ENCODE peak calls at places on chromosomes 13 and 19, in five cellular contexts. G, O, E, F and S are unnamed samples. For H3K4me1, the result is how much of the 10 kb centered on the place peaks cover.

GRCh38 chr13:80946008-80946802 is 605.3 kb upstream of the SPRY2 start:
- DNase-seq in G (no peak), O (no peak), E (no peak), F (no peak), S (no peak)

GRCh38 chr19:32405431-32406160 is at the start of gene DPY19L3:
- DNase-seq in G (peak), O (peak), E (peak), F (peak), S (peak)

GRCh38 chr13:100089633-100090032 is 740 bp downstream of the PCCA start:
- DNase-seq in G (no peak), O (no peak), E (peak), F (no peak), S (no peak)

GRCh38 chr19:7522923-7523667 is 671 bp downstream of the MCOLN1 start:
- DNase-seq in G (no peak), O (no peak), E (no peak), F (no peak), S (no peak)

GRCh38 chr13:61463027-61463426 is 47.4 kb upstream of the PCDH20 start:
- DNase-seq in G (no peak), O (no peak), E (no peak), F (no peak), S (no peak)

GRCh38 chr19:50718255-50719118 is 1.1 kb downstream of the SHANK1 start:
- DNase-seq in G (no peak), O (no peak), E (no peak), F (no peak), S (no peak)

GRCh38 chr19:5809053-5809452 is 4.2 kb downstream of the NRTN start:
- DNase-seq in G (no peak), O (no peak), E (no peak), F (no peak), S (no peak)

GRCh38 chr19:8640402-8641004 is 10.1 kb downstream of the NFILZ start:
- DNase-seq in G (no peak), O (no peak), E (no peak), F (peak), S (peak)

GRCh38 chr19:46639356-46640061 is 3.5 kb upstream of the GNG8 start:
- DNase-seq in G (peak), O (no peak), E (no peak), F (peak), S (no peak)

GRCh38 chr13:71643466-71643865 is 223.5 kb downstream of the DACH1 start:
- DNase-seq in G (no peak), O (no peak), E (no peak), F (no peak), S (no peak)

GRCh38 chr19:14072535-14073231 is at the start of gene MISP3:
- DNase-seq in G (no peak), O (no peak), E (peak), F (peak), S (peak)

GRCh38 chr19:33199441-33200265 is 5.5 kb downstream of the LRP3 start:
- DNase-seq in G (no peak), O (no peak), E (no peak), F (no peak), S (no peak)

GRCh38 chr13:26476744-26477129 is 80.7 kb upstream of the WASF3 start:
- DNase-seq in G (no peak), O (no peak), E (no peak), F (no peak), S (no peak)

GRCh38 chr13:107518780-107519179 is 696.6 kb downstream of the LIG4 start:
- DNase-seq in G (no peak), O (no peak), E (no peak), F (no peak), S (no peak)

GRCh38 chr19:17681505-17682125 is 6.5 kb downstream of the UNC13A start:
- DNase-seq in G (peak), O (no peak), E (no peak), F (peak), S (no peak)

GRCh38 chr13:41613984-41614581 is 156.7 kb downstream of the RGCC start:
- DNase-seq in G (peak), O (no peak), E (no peak), F (peak), S (peak)

GRCh38 chr19:5094768-5095567 is 126.1 kb downstream of the KDM4B start:
- DNase-seq in G (no peak), O (no peak), E (no peak), F (no peak), S (no peak)

GRCh38 chr13:80195649-80196048 is 145.3 kb downstream of the SPRY2 start:
- DNase-seq in G (no peak), O (no peak), E (no peak), F (no peak), S (no peak)

GRCh38 chr19:7391218-7391670 is 42.5 kb downstream of the ARHGEF18 start:
- DNase-seq in G (no peak), O (no peak), E (no peak), F (no peak), S (no peak)

GRCh38 chr13:25203256-25203794 is 31.2 kb upstream of the AMER2 start:
- DNase-seq in G (no peak), O (no peak), E (no peak), F (no peak), S (no peak)

GRCh38 chr19:13978306-13978705 is 26.0 kb downstream of the DCAF15 start:
- DNase-seq in G (peak), O (peak), E (peak), F (peak), S (peak)

GRCh38 chr19:5686647-5687359 is 3.3 kb upstream of the RPL36 start:
- DNase-seq in G (peak), O (peak), E (peak), F (peak), S (peak)

GRCh38 chr19:46650445-46650844 is 10.5 kb downstream of the DACT3 start:
- DNase-seq in G (no peak), O (no peak), E (no peak), F (no peak), S (no peak)

GRCh38 chr19:42370068-42370520 is 20.0 kb downstream of the CNFN start:
- DNase-seq in G (no peak), O (no peak), E (no peak), F (no peak), S (no peak)

GRCh38 chr19:42023121-42023942 is 29.3 kb upstream of the ATP1A3 start:
- DNase-seq in G (no peak), O (no peak), E (no peak), F (no peak), S (no peak)

GRCh38 chr13:74077847-74078246 is 56.4 kb downstream of the KLF12 start:
- DNase-seq in G (no peak), O (no peak), E (no peak), F (no peak), S (no peak)

GRCh38 chr13:113589961-113590339 is 5.4 kb downstream of the TFDP1 start:
- DNase-seq in G (peak), O (peak), E (no peak), F (no peak), S (no peak)

GRCh38 chr13:30865131-30866009 is 40.7 kb upstream of the MEDAG start:
- DNase-seq in G (peak), O (peak), E (peak), F (peak), S (peak)

GRCh38 chr19:16095071-16095571 is 16.6 kb upstream of the RAB8A start:
- DNase-seq in G (no peak), O (no peak), E (no peak), F (no peak), S (no peak)
- TF ChIP-seq POLR2A in G (no peak), O (no peak), E (no peak), F (no peak), S (no peak)

GRCh38 chr19:29673451-29674371 is 8.4 kb downstream of the PLEKHF1 start:
- DNase-seq in G (no peak), O (peak), E (no peak), F (no peak), S (no peak)

GRCh38 chr19:29672319-29672932 is 7.2 kb downstream of the PLEKHF1 start:
- DNase-seq in G (no peak), O (peak), E (no peak), F (no peak), S (no peak)

GRCh38 chr19:29670255-29670654 is 5.0 kb downstream of the PLEKHF1 start:
- DNase-seq in G (no peak), O (peak), E (no peak), F (no peak), S (no peak)

GRCh38 chr19:29672933-29673336 is 7.7 kb downstream of the PLEKHF1 start:
- DNase-seq in G (no peak), O (peak), E (no peak), F (no peak), S (no peak)

GRCh38 chr19:29671393-29672076 is 6.3 kb downstream of the PLEKHF1 start:
- DNase-seq in G (no peak), O (peak), E (peak), F (no peak), S (peak)
- TF ChIP-seq CTCF in G (no peak), O (peak), E (peak), F (peak), S (no peak)

GRCh38 chr19:49567722-49568454 is 12.5 kb downstream of the NOSIP start:
- DNase-seq in G (no peak), O (no peak), E (no peak), F (no peak), S (no peak)

GRCh38 chr19:49573451-49573850 is 6.9 kb downstream of the NOSIP start:
- DNase-seq in G (no peak), O (no peak), E (no peak), F (no peak), S (no peak)

GRCh38 chr19:49573009-49573408 is 7.3 kb downstream of the NOSIP start:
- DNase-seq in G (no peak), O (no peak), E (no peak), F (no peak), S (no peak)

GRCh38 chr19:49570997-49571676 is 9.2 kb downstream of the NOSIP start:
- DNase-seq in G (no peak), O (no peak), E (no peak), F (no peak), S (peak)

DNA sequence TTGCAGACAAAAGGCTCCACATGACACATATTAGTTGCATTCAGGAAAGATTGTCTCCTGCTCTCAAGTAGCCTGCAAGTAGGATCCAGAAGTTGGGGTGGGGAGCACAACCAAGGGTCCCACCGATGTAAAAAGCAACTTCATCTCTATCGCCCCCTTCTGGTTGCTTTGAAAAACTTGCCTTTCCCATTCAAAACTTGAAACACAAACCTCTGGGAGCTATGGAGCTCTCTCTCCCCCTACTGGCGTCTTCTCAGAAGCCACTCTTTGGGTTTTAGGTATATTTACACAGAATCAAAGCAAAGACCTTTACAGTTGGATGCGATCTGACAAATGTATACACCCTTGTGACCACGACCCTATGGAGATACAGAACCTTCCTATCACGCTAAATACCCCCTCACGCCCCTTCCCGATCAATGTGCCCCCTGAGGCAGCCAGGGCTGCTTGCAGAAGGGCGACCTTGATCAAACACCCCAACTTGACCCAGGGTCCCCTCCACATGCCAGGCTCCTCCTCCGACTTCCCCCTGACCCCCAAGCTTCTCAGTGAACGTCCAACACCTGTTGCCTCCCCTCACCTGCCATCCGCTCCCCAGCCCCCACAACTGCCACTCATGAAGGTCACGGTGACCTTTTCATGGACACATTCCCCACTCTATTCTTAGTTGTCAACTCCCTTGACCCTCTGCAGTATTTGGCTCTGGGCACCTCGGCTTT is 10.1 kb downstream of the NOSIP start:
- DNase-seq in G (peak), O (no peak), E (peak), F (peak), S (peak)
- H3K4me1 ChIP-seq in G (under half), O (under half), E (under half), F (under half), S (under half)

DNA sequence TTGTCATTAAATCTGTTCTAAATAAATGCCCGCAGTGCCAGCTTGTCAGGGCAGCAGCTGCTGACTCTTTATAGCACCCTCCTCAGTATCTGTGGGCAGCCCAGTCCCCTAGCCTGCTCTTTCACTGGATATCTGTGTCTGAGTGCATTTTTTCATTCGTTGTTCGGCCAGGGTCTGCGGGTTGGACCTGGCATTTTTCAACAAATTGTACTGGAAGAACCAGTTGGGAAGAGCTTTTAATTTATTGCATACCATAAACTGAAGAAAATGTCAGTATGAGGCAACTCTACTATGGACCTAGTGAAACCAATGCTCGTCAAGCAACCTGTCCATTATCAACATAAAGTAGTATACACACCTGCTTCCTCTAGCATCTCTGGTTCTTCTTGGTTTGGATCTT is 8.6 kb downstream of the NLRP13 start:
- DNase-seq in G (no peak), O (no peak), E (no peak), F (no peak), S (no peak)
- TF ChIP-seq POLR2A in G (no peak), O (no peak), E (no peak), F (no peak), S (no peak)

DNA sequence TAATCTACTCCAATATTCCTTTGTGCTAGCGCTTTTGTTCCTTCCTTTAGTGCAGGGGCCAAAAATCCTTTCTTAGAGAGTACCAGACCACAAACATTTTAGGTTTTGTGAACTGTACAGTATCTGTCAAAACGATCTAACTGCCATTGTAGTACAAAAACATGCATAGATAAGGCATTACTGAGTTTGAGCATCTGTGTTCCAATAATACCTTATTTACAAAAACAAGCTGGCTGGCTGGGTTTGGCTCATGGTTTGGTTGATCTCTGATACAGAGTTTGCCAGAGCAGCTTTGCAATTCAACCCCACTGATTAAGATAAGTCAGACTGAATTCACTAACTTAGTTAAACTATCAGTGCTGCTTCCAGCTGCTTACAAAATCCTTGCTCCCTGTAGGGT is 1399.6 kb downstream of the EFNB2 start:
- DNase-seq in G (no peak), O (no peak), E (no peak), F (no peak), S (no peak)
- TF ChIP-seq CTCF in G (no peak), O (no peak), E (no peak), F (no peak), S (no peak)

GRCh38 chr13:99028890-99029289 is 51.0 kb upstream of the DOCK9 start:
- DNase-seq in G (no peak), O (no peak), E (no peak), F (no peak), S (no peak)

GRCh38 chr13:99018418-99019180 is 40.7 kb upstream of the DOCK9 start:
- DNase-seq in G (no peak), O (no peak), E (no peak), F (no peak), S (no peak)

GRCh38 chr13:99027661-99028425 is 50.0 kb upstream of the DOCK9 start:
- DNase-seq in G (no peak), O (no peak), E (no peak), F (no peak), S (no peak)

GRCh38 chr13:99027260-99027659 is 49.4 kb upstream of the DOCK9 start:
- DNase-seq in G (no peak), O (no peak), E (no peak), F (no peak), S (no peak)

DNA sequence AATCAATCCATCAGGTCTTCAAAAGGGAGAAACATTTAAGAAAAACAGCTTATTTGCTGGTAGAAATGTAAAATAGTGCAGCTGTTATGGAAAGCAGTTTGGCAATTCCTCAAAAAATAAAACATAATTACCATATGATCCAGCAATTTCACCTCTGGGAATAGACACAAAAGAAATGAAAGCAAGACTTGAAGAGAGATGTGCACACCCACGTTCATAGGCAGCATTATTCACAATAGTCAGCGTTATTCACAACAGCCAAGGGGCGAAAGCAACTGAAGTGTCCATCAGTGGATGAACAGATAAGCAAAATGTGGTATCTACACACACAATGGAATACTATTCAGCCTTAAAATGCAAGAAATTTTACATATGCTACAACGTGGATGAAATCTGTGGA is 45.1 kb upstream of the DOCK9 start:
- DNase-seq in G (no peak), O (no peak), E (no peak), F (no peak), S (no peak)
- H3K4me1 ChIP-seq in G (under half), O (under half), E (under half), F (under half), S (under half)

GRCh38 chr19:40497214-40497613 is 30.4 kb downstream of the SPTBN4 start:
- DNase-seq in G (no peak), O (no peak), E (no peak), F (no peak), S (no peak)
- TF ChIP-seq POLR2A in G (no peak), O (no peak), E (no peak), F (no peak), S (no peak)

GRCh38 chr19:48553676-48554384 is 1.9 kb downstream of the SULT2B1 start:
- DNase-seq in G (no peak), O (no peak), E (peak), F (no peak), S (peak)
- TF ChIP-seq CTCF in G (no peak), O (no peak), E (no peak), F (no peak), S (no peak)

GRCh38 chr13:32300920-32301319 is 14.2 kb downstream of the ZAR1L start:
- DNase-seq in G (no peak), O (no peak), E (no peak), F (no peak), S (no peak)
- H3K4me1 ChIP-seq in G (under half), O (under half), E (under half), F (under half), S (under half)

GRCh38 chr19:34999498-35000337 is at the start of gene GRAMD1A:
- DNase-seq in G (peak), O (peak), E (peak), F (peak), S (peak)
- TF ChIP-seq POLR2A in G (peak), O (peak), E (peak), F (peak), S (peak)